ENCODE peak calls at places on chromosome 22, in six cellular contexts. C, Y, S, M, R and Z are unnamed samples.

GRCh38 chr22:45290410-45290936 is 5.7 kb downstream of the UPK3A start:
- DNase-seq in C (peak), Y (no peak), S (peak), M (no peak), R (no peak), Z (no peak)

GRCh38 chr22:22759371-22759770 is 115.0 kb downstream of the GGTLC2 start:
- DNase-seq in R (no peak), C (no peak), M (no peak), Y (no peak), S (no peak), Z (no peak)

GRCh38 chr22:42905702-42906183 is 48.7 kb upstream of the ARFGAP3 start:
- DNase-seq in R (no peak), M (no peak), Y (no peak), C (no peak), S (no peak), Z (no peak)

GRCh38 chr22:23652711-23653110 is 20.6 kb upstream of the DRICH1 start:
- DNase-seq in M (no peak), Y (no peak), R (no peak), C (no peak), S (no peak), Z (no peak)

GRCh38 chr22:49662681-49663080 is 165.0 kb downstream of the BRD1 start:
- DNase-seq in Y (peak), C (peak), S (peak), M (no peak), R (no peak), Z (no peak)

GRCh38 chr22:38755155-38755910 is 465 bp downstream of the SUN2 start:
- DNase-seq in C (peak), Y (peak), R (peak), M (no peak), S (peak), Z (peak)

GRCh38 chr22:36411589-36412258 is 24.0 kb upstream of the MYH9 start:
- DNase-seq in S (no peak), C (no peak), R (no peak), Y (no peak), M (no peak), Z (peak)

GRCh38 chr22:37996515-37997246 is 12.3 kb upstream of the SOX10 start:
- DNase-seq in C (no peak), M (no peak), R (no peak), S (no peak), Y (no peak), Z (no peak)

GRCh38 chr22:48754611-48755331 is 1072.9 kb downstream of the BRD1 start:
- DNase-seq in M (no peak), C (no peak), Y (peak), S (peak), R (no peak), Z (no peak)

GRCh38 chr22:24977370-24978230 is 25.1 kb downstream of the KIAA1671 start:
- DNase-seq in S (peak), C (no peak), Y (peak), M (no peak), R (no peak), Z (no peak)

GRCh38 chr22:19224557-19224956 is 46.0 kb upstream of the SLC25A1 start:
- DNase-seq in S (no peak), R (no peak), C (no peak), M (no peak), Y (no peak), Z (no peak)

GRCh38 chr22:17898375-17898774 is 124.1 kb upstream of the BID start:
- DNase-seq in R (no peak), S (no peak), C (no peak), M (no peak), Y (no peak), Z (no peak)

GRCh38 chr22:36002084-36002483 is 26.5 kb downstream of the RBFOX2 start:
- DNase-seq in C (no peak), R (no peak), S (no peak), M (no peak), Y (no peak), Z (no peak)

GRCh38 chr22:47544696-47545095 is 782.2 kb downstream of the TBC1D22A start:
- DNase-seq in M (no peak), Y (no peak), S (no peak), R (no peak), C (no peak), Z (no peak)

GRCh38 chr22:44578115-44578457 is 80.1 kb upstream of the RTL6 start:
- DNase-seq in S (no peak), R (no peak), C (no peak), M (no peak), Y (no peak), Z (no peak)

GRCh38 chr22:48315415-48316244 is 1512.0 kb downstream of the BRD1 start:
- DNase-seq in S (peak), C (peak), R (no peak), M (no peak), Y (no peak), Z (no peak)

GRCh38 chr22:49149721-49150608 is 677.7 kb downstream of the BRD1 start:
- DNase-seq in R (no peak), C (no peak), Y (no peak), M (no peak), S (peak), Z (no peak)

GRCh38 chr22:33829549-33830280 is 90.6 kb downstream of the LARGE1 start:
- DNase-seq in S (peak), C (no peak), Y (no peak), R (no peak), M (no peak), Z (no peak)

GRCh38 chr22:26589845-26590524 is at the start of gene TPST2:
- DNase-seq in R (peak), Y (peak), M (no peak), C (peak), S (peak), Z (peak)

GRCh38 chr22:31378123-31378522 is 21.3 kb upstream of the DRG1 start:
- DNase-seq in R (no peak), Y (no peak), C (no peak), M (no peak), S (no peak), Z (no peak)

GRCh38 chr22:46072981-46073682 is 77.2 kb upstream of the PPARA start:
- DNase-seq in C (no peak), S (no peak), Y (no peak), M (no peak), R (no peak), Z (no peak)

GRCh38 chr22:44532466-44533025 is 34.5 kb upstream of the RTL6 start:
- DNase-seq in C (no peak), S (peak), R (no peak), M (no peak), Y (no peak), Z (no peak)

GRCh38 chr22:44133901-44134511 is 46.7 kb upstream of the PARVG start:
- DNase-seq in Y (peak), M (no peak), S (no peak), R (no peak), C (no peak), Z (no peak)

GRCh38 chr22:43543522-43544281 is 131.9 kb downstream of the MPPED1 start:
- DNase-seq in S (no peak), R (no peak), Y (no peak), C (peak), M (no peak), Z (no peak)

GRCh38 chr22:38316340-38317236 is 645 bp downstream of the CSNK1E start:
- DNase-seq in S (peak), Y (peak), R (peak), C (no peak), M (no peak), Z (peak)

GRCh38 chr22:19879248-19879575 is 24.5 kb upstream of the GNB1L start:
- DNase-seq in S (no peak), R (no peak), Y (no peak), M (no peak), C (peak), Z (no peak)

GRCh38 chr22:39617761-39618757 is 47.5 kb downstream of the CACNA1I start:
- DNase-seq in C (no peak), R (no peak), S (no peak), Y (no peak), M (no peak), Z (no peak)

GRCh38 chr22:47395481-47395880 is 633.0 kb downstream of the TBC1D22A start:
- DNase-seq in R (no peak), M (no peak), C (no peak), Y (no peak), S (no peak), Z (no peak)

GRCh38 chr22:46547883-46548244 is 10.4 kb upstream of the CELSR1 start:
- DNase-seq in M (no peak), R (peak), Y (peak), C (no peak), S (peak), Z (no peak)

GRCh38 chr22:34416321-34416900 is 496.1 kb upstream of the LARGE1 start:
- DNase-seq in R (no peak), C (no peak), S (peak), M (no peak), Y (no peak), Z (no peak)